ENCODE peak calls at places on chromosomes 13 and 19, in nine cellular contexts. U, I, C, M, S, K, W, B and E are unnamed samples.

GRCh38 chr13:109998808-109999528 is 212.6 kb upstream of the IRS2 start:
- DNase-seq in K (no peak), S (no peak), U (peak; percentile 98), B (no peak), M (no peak), W (no peak), I (no peak), C (no peak), E (peak; percentile 94)

GRCh38 chr13:97030705-97031452 is 36.6 kb upstream of the OXGR1 start:
- DNase-seq in W (no peak), M (no peak), S (no peak), B (no peak), C (peak; percentile 76), U (peak; percentile 42), I (no peak), K (peak; percentile 28), E (peak; percentile 67)

GRCh38 chr13:29543230-29544215 is 52.0 kb downstream of the SLC7A1 start:
- DNase-seq in U (no peak), I (no peak), K (no peak), M (no peak), B (no peak), W (no peak), S (no peak), C (no peak), E (peak; percentile 34)

GRCh38 chr13:35210234-35210633 is 266.3 kb downstream of the MAB21L1 start:
- DNase-seq in C (peak; percentile 34), M (no peak), I (no peak), W (no peak), S (no peak), B (no peak), U (peak; percentile 32), K (no peak), E (peak; percentile 1)

GRCh38 chr19:31491246-31491645 is 142.0 kb upstream of the TSHZ3 start:
- DNase-seq in I (no peak), U (no peak), C (no peak), W (no peak), K (no peak), B (no peak), M (no peak), S (no peak), E (no peak)

GRCh38 chr13:38577048-38577447 is 109.8 kb upstream of the FREM2 start:
- DNase-seq in M (no peak), C (no peak), S (no peak), W (no peak), I (no peak), K (peak; percentile 32), B (no peak), U (no peak), E (no peak)

GRCh38 chr19:56814656-56815055 is 25.9 kb downstream of the PEG3 start:
- DNase-seq in W (no peak), C (no peak), K (no peak), U (no peak), S (no peak), B (no peak), M (no peak), I (no peak), E (no peak)

GRCh38 chr19:4967738-4968461 is 1.0 kb upstream of the KDM4B start:
- DNase-seq in U (no peak), W (no peak), S (no peak), C (no peak), M (no peak), I (no peak), B (no peak), K (peak; percentile 27), E (peak; percentile 60)

GRCh38 chr19:42433503-42434260 is 6.5 kb upstream of the LIPE start:
- DNase-seq in C (peak; percentile 63), K (peak; percentile 88), B (peak; percentile 90), I (peak; percentile 74), W (peak; percentile 86), U (peak; percentile 34), S (no peak), M (no peak), E (peak; percentile 72)

GRCh38 chr19:4473708-4474503 is 1.8 kb downstream of the HDGFL2 start:
- DNase-seq in S (no peak), U (no peak), M (no peak), C (no peak), I (no peak), B (no peak), W (no peak), K (peak; percentile 65), E (no peak)

GRCh38 chr19:9941646-9942045 is 5.3 kb upstream of the OLFM2 start:
- DNase-seq in M (no peak), U (no peak), S (no peak), K (no peak), W (no peak), B (no peak), C (no peak), I (no peak), E (peak; percentile 56)

GRCh38 chr19:3114811-3115210 is 20.6 kb downstream of the GNA11 start:
- DNase-seq in K (no peak), I (no peak), B (no peak), S (no peak), W (no peak), M (no peak), C (no peak), U (no peak), E (no peak)

GRCh38 chr19:17721821-17722220 is 2.5 kb downstream of the MAP1S start:
- DNase-seq in U (peak; percentile 24), M (no peak), I (no peak), W (peak; percentile 46), K (no peak), B (no peak), C (peak; percentile 74), S (no peak), E (peak; percentile 81)

GRCh38 chr13:40331802-40332201 is 334.6 kb downstream of the FOXO1 start:
- DNase-seq in K (no peak), C (no peak), I (no peak), M (no peak), S (no peak), B (no peak), W (no peak), U (no peak), E (no peak)

GRCh38 chr19:18418034-18418724 is 1.0 kb upstream of the SSBP4 start:
- DNase-seq in C (no peak), K (no peak), S (no peak), W (no peak), M (peak; percentile 80), B (no peak), U (no peak), I (no peak), E (no peak)

GRCh38 chr19:10946964-10947657 is 13.7 kb upstream of the SMARCA4 start:
- DNase-seq in U (no peak), B (no peak), W (no peak), S (no peak), K (no peak), C (no peak), M (no peak), I (no peak), E (no peak)

GRCh38 chr13:112522578-112522977 is 65.4 kb downstream of the TUBGCP3 start:
- DNase-seq in C (no peak), K (no peak), M (no peak), U (no peak), B (no peak), S (no peak), W (no peak), I (no peak), E (peak; percentile 66)

GRCh38 chr19:4534836-4535658 is at the start of gene PLIN5:
- DNase-seq in M (no peak), W (peak; percentile 83), K (peak; percentile 95), B (peak; percentile 43), S (peak; percentile 84), U (no peak), I (peak; percentile 69), C (peak; percentile 48), E (peak; percentile 75)

GRCh38 chr19:56317749-56318148 is 3.1 kb upstream of the ZSCAN5A start:
- DNase-seq in M (no peak), W (no peak), S (no peak), I (no peak), K (no peak), B (no peak), C (no peak), U (no peak), E (no peak)

GRCh38 chr13:77714119-77714755 is 16.8 kb downstream of the SLAIN1 start:
- DNase-seq in M (no peak), W (no peak), K (no peak), S (no peak), U (no peak), I (no peak), C (no peak), B (no peak), E (no peak)

GRCh38 chr13:77717508-77717907 is 20.0 kb downstream of the SLAIN1 start:
- DNase-seq in B (no peak), K (no peak), C (no peak), W (no peak), S (no peak), U (no peak), M (no peak), I (no peak), E (no peak)

GRCh38 chr13:77720988-77721387 is 23.5 kb downstream of the SLAIN1 start:
- DNase-seq in U (no peak), S (no peak), I (no peak), W (no peak), M (no peak), C (no peak), B (no peak), K (no peak), E (no peak)

GRCh38 chr13:77719128-77719527 is 21.6 kb downstream of the SLAIN1 start:
- DNase-seq in M (no peak), C (no peak), W (no peak), B (no peak), I (no peak), K (no peak), S (no peak), U (no peak), E (no peak)

GRCh38 chr13:77715233-77715891 is 17.9 kb downstream of the SLAIN1 start:
- DNase-seq in I (no peak), B (no peak), S (no peak), K (no peak), U (no peak), C (no peak), M (no peak), W (no peak), E (no peak)
- H3K4me3 ChIP-seq in I (no peak overlapping the region), B (no peak overlapping the region), S (no peak overlapping the region), K (no peak overlapping the region), U (no peak overlapping the region), C (no peak overlapping the region), M (no peak overlapping the region), W (no peak overlapping the region), E (no peak overlapping the region)

GRCh38 chr13:65677906-65678305 is 1552.2 kb downstream of the PCDH9 start:
- DNase-seq in I (no peak), M (no peak), U (no peak), C (no peak), W (no peak), S (no peak), B (no peak), K (no peak), E (peak; percentile 50)
- TF ChIP-seq CTCF in I (no peak), M (no peak), U (no peak), C (no peak), W (no peak), S (no peak), B (no peak), K (peak; percentile 14), E (peak; percentile 4)

GRCh38 chr13:61414686-61415664 is 674 bp downstream of the PCDH20 start:
- DNase-seq in U (peak; percentile 85), W (peak; percentile 22), C (peak; percentile 4), M (peak; percentile 74), S (peak; percentile 61), I (no peak), B (no peak), K (peak; percentile 91), E (no peak)
- H3K4me3 ChIP-seq in U (peak overlapping the region; percentile 44), W (peak overlapping the region; percentile 33), C (peak overlapping the region; percentile 55), M (peak overlapping the region; percentile 50), S (peak overlapping the region; percentile 40), I (no peak overlapping the region), B (peak overlapping the region; percentile 28), K (peak overlapping the region; percentile 56), E (no peak overlapping the region)

GRCh38 chr13:23375007-23375971 is 58.2 kb downstream of the SACS start:
- DNase-seq in B (peak; percentile 92), C (peak; percentile 97), K (peak; percentile 97), U (peak; percentile 68), S (peak; percentile 98), I (peak; percentile 93), W (peak; percentile 99), M (peak; percentile 98), E (peak; percentile 94)
- TF ChIP-seq CTCF in B (no peak), C (peak; percentile 10), K (peak; percentile 27), U (peak; percentile 23), S (peak; percentile 19), I (peak; percentile 33), W (no peak), M (peak; percentile 2), E (no peak)